ENCODE peak calls at places on chromosome 20, in four cellular contexts. T, H, R and F are unnamed samples.

GRCh38 chr20:49567421-49568256 is at the start of gene PTGIS:
- DNase-seq in H (no peak), T (no peak), R (no peak), F (peak; percentile 64)

GRCh38 chr20:38790210-38791053 is 15.1 kb upstream of the PPP1R16B start:
- DNase-seq in H (peak; percentile 38), T (no peak), R (peak; percentile 48), F (peak; percentile 23)

GRCh38 chr20:9903048-9903651 is 64.3 kb upstream of the PAK5 start:
- DNase-seq in T (no peak), R (no peak), H (no peak), F (no peak)

GRCh38 chr20:41249371-41249770 is 68.2 kb downstream of the ZHX3 start:
- DNase-seq in T (peak; percentile 47), R (peak; percentile 88), H (peak; percentile 87), F (peak; percentile 94)

GRCh38 chr20:14959506-14960493 is 622.4 kb upstream of the FLRT3 start:
- DNase-seq in R (no peak), H (no peak), T (no peak), F (no peak)

GRCh38 chr20:52896348-52896747 is 75.8 kb upstream of the TSHZ2 start:
- DNase-seq in T (no peak), H (no peak), R (peak; percentile 18), F (no peak)

GRCh38 chr20:19992996-19993908 is 23.9 kb upstream of the NAA20 start:
- DNase-seq in R (peak; percentile 78), T (no peak), H (peak; percentile 91), F (peak; percentile 85)

GRCh38 chr20:3846378-3846739 is 275 bp upstream of the MAVS start:
- DNase-seq in T (no peak), H (no peak), R (no peak), F (no peak)

GRCh38 chr20:45049438-45049837 is 51.5 kb downstream of the KCNS1 start:
- DNase-seq in T (no peak), H (no peak), R (no peak), F (no peak)

GRCh38 chr20:33131949-33132822 is 35.8 kb upstream of the BPIFA2 start:
- DNase-seq in R (no peak), T (no peak), H (no peak), F (no peak)

GRCh38 chr20:1562622-1563021 is 5.1 kb upstream of the SIRPD start:
- DNase-seq in H (no peak), T (no peak), R (no peak), F (no peak)

GRCh38 chr20:52812231-52812847 is 159.8 kb upstream of the TSHZ2 start:
- DNase-seq in T (no peak), H (no peak), R (no peak), F (no peak)

GRCh38 chr20:18007534-18008292 is 38.9 kb downstream of the MGME1 start:
- DNase-seq in R (peak; percentile 31), T (no peak), H (no peak), F (no peak)

GRCh38 chr20:36644713-36645109 is 1.3 kb downstream of the SLA2 start:
- DNase-seq in H (no peak), R (no peak), T (no peak), F (no peak)

GRCh38 chr20:13364278-13365170 is 143.4 kb downstream of the ISM1 start:
- DNase-seq in R (no peak), H (no peak), T (no peak), F (no peak)

DNA sequence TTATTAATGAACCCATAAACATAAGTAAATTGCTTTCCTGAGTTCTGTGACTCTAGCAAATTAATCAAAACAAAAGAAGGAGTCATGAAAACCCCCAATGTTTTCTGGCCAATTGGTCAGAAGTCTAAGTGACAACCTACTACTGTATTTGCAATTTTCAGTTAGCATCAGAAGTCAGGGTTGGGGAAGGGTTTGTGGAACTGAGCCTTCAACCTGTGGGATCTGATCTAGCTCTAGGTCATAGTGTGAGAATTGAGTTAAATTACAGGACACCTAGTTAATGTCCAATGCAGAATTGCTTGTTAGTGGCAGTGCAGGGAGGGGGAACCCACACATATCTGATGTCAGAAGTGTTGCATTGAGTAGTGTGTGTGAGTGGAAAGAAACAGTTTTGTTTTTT is 142.4 kb downstream of the ISM1 start:
- DNase-seq in R (no peak), T (no peak), H (no peak), F (no peak)
- H3K4me3 ChIP-seq in R (no peak overlapping the region), T (no peak overlapping the region), H (no peak overlapping the region), F (no peak overlapping the region)

GRCh38 chr20:23653400-23653938 is 15.7 kb upstream of the CST3 start:
- DNase-seq in R (no peak), H (no peak), T (no peak), F (no peak)
- TF ChIP-seq CTCF in R (no peak), H (no peak), T (no peak), F (no peak)

GRCh38 chr20:7540923-7541322 is 399.3 kb downstream of the HAO1 start:
- DNase-seq in H (no peak), T (no peak), R (no peak), F (peak; percentile 27)
- H3K4me3 ChIP-seq in H (no peak overlapping the region), T (no peak overlapping the region), R (no peak overlapping the region), F (no peak overlapping the region)

DNA sequence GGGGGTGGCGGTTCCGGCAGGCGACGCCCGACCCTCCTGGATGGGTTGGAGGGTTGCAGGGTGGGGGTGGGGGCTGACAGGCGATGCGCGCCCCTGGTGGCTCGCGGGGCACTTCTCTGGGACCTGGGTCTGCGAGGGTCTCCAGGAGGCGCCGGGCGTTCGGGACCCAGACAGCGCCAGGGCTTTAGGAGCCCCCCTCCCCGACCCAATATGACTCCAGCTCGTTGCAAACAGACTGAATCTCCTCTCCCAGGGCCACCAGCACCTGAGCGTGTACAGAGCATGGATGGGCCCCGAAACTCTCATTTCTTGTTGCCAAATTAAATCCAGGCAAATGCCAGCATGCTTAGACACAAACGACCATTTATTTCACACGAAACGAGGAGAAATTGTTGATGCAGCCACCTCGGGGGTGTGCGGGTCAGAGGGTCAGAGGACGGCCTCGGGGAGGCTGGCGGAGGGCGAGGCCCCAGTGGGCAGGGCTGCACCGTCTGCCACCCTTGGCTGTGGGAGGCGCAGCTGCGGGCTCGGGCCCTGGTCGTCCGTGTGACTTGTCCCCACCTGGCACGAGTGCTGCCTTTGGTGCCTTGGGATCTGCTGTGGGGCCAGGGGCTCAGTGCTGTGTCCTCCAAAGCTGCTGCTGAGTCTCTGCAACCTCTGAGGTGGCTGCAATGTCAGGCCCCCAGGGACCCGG is 20.9 kb upstream of the GATA5 start:
- DNase-seq in H (no peak), T (no peak), R (no peak), F (no peak)
- TF ChIP-seq CTCF in H (peak; percentile 39), T (peak; percentile 20), R (peak; percentile 21), F (peak; percentile 23)

GRCh38 chr20:16417001-16417400 is 156.2 kb downstream of the KIF16B start:
- DNase-seq in H (no peak), T (no peak), R (no peak), F (no peak)
- H3K4me3 ChIP-seq in H (no peak overlapping the region), T (no peak overlapping the region), R (no peak overlapping the region), F (no peak overlapping the region)